ENCODE peak calls at places on chromosomes 6 and 20, in six cellular contexts. D is A549, M is neural progenitor cell, I is mucosa of descending colon, P is sigmoid colon, Q is psoas muscle. C is an unnamed sample.

GRCh38 chr6:43871933-43872332 is 101.9 kb downstream of the VEGFA start:
- DNase-seq in Q (peak), I (no peak), P (no peak), M (no peak), D (no peak), C (no peak)

GRCh38 chr20:9040874-9041524 is 27.9 kb upstream of the PLCB4 start:
- DNase-seq in M (no peak), Q (no peak), I (no peak), P (no peak), D (no peak), C (no peak)

GRCh38 chr6:14382381-14383236 is 265.0 kb downstream of the CD83 start:
- DNase-seq in I (no peak), M (peak), D (no peak), P (no peak), Q (no peak), C (no peak)

GRCh38 chr6:55569638-55570037 is 9.4 kb downstream of the HMGCLL1 start:
- DNase-seq in I (no peak), M (no peak), P (peak), Q (peak), D (no peak), C (no peak)

GRCh38 chr20:17796096-17796563 is 96.4 kb downstream of the BANF2 start:
- DNase-seq in I (no peak), D (no peak), Q (peak), P (peak), M (no peak), C (peak)

GRCh38 chr6:18216411-18216810 is 47.9 kb downstream of the DEK start:
- DNase-seq in Q (no peak), M (no peak), D (no peak), I (no peak), P (no peak), C (no peak)

GRCh38 chr6:157280153-157280552 is 43.2 kb downstream of the TMEM242 start:
- DNase-seq in M (peak), D (no peak), P (no peak), Q (no peak), I (no peak), C (no peak)

GRCh38 chr20:9375221-9375681 is 139.1 kb upstream of the LAMP5 start:
- DNase-seq in D (no peak), P (no peak), M (peak), I (no peak), Q (no peak), C (no peak)

GRCh38 chr6:96939019-96939805 is 14.7 kb downstream of the KLHL32 start:
- DNase-seq in I (no peak), Q (no peak), D (peak), M (no peak), P (no peak), C (no peak)

GRCh38 chr20:3931664-3932063 is 42.5 kb downstream of the PANK2 start:
- DNase-seq in I (no peak), P (no peak), Q (no peak), M (no peak), D (no peak), C (no peak)

GRCh38 chr6:151292974-151293373 is 53.2 kb downstream of the AKAP12 start:
- DNase-seq in M (no peak), P (no peak), Q (no peak), I (no peak), D (no peak), C (no peak)

GRCh38 chr20:1301031-1301529 is 27.9 kb downstream of the SDCBP2 start:
- DNase-seq in Q (peak), M (peak), P (peak), D (peak), I (no peak), C (no peak)

GRCh38 chr6:3390698-3391097 is 66.2 kb downstream of the SLC22A23 start:
- DNase-seq in M (no peak), Q (peak), D (peak), P (peak), I (peak), C (no peak)

GRCh38 chr6:41093729-41094128 is 21.0 kb downstream of the NFYA start:
- DNase-seq in P (no peak), D (no peak), I (no peak), M (no peak), Q (no peak), C (no peak)

GRCh38 chr6:113102761-113103160 is 754.4 kb upstream of the MARCKS start:
- DNase-seq in I (no peak), M (no peak), D (no peak), Q (no peak), P (no peak), C (no peak)

GRCh38 chr20:8129211-8129986 is 2.7 kb upstream of the PLCB1 start:
- DNase-seq in D (no peak), I (no peak), P (peak), M (no peak), Q (no peak), C (no peak)

GRCh38 chr6:135043854-135044253 is 10.8 kb downstream of the HBS1L start:
- DNase-seq in P (no peak), M (no peak), Q (no peak), I (no peak), D (no peak), C (no peak)

GRCh38 chr6:159023893-159024292 is 20.9 kb downstream of the TAGAP start:
- DNase-seq in P (no peak), D (no peak), Q (no peak), M (no peak), I (no peak), C (no peak)

GRCh38 chr20:60780388-60781025 is 471.6 kb upstream of the CDH4 start:
- DNase-seq in P (no peak), D (no peak), M (no peak), Q (no peak), I (no peak), C (no peak)

GRCh38 chr6:345747-346388 is 45.7 kb upstream of the IRF4 start:
- DNase-seq in M (no peak), Q (no peak), D (no peak), P (no peak), I (no peak), C (peak)

GRCh38 chr20:15235799-15236198 is 898.4 kb upstream of the FLRT3 start:
- DNase-seq in I (no peak), P (no peak), M (no peak), D (no peak), Q (no peak), C (no peak)

GRCh38 chr6:124393536-124393935 is 568.7 kb upstream of the RNF217 start:
- DNase-seq in I (no peak), D (no peak), Q (no peak), P (no peak), M (no peak), C (no peak)

GRCh38 chr20:23086931-23087411 is 847 bp upstream of the CD93 start:
- DNase-seq in M (no peak), I (peak), P (no peak), Q (peak), D (no peak), C (peak)

GRCh38 chr20:18533491-18533890 is 25.8 kb downstream of the SEC23B start:
- DNase-seq in M (no peak), Q (no peak), D (no peak), I (no peak), P (no peak), C (no peak)

GRCh38 chr6:168618546-168619315 is 177.7 kb downstream of the SMOC2 start:
- DNase-seq in M (no peak), I (no peak), Q (no peak), P (peak), D (no peak), C (no peak)

GRCh38 chr6:110646951-110647910 is 168.0 kb downstream of the CDK19 start:
- DNase-seq in I (no peak), Q (no peak), D (no peak), P (no peak), M (peak), C (no peak)
- H3K4me3 ChIP-seq in I (no peak), Q (no peak), D (no peak), P (no peak), M (no peak), C (no peak)

DNA sequence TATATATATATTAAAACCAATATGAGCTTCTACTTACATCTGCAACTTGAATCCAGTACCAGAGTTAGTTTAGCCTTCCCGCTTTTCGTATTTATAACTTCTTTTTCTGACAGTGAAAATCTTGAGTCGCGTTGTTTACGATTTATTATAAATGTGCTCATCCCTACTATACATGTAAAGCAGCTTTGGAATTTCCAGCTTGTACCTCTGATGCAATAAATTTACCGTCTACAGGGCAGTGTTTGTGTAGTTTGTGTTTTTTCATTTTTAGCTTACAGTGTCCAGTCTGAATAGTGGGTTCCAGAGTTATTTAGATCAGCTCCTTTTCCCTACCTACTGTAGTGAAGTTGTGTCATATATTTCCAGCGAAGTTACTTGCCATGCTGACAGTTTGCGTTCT is 66.3 kb downstream of the TIAM2 start:
- DNase-seq in I (no peak), P (no peak), D (no peak), M (no peak), Q (no peak), C (no peak)
- H3K4me3 ChIP-seq in I (no peak), P (no peak), D (no peak), M (no peak), Q (no peak), C (no peak)

GRCh38 chr6:127483399-127484055 is 24.3 kb upstream of the KIAA0408 start:
- DNase-seq in I (no peak), D (no peak), P (no peak), M (peak), Q (no peak), C (no peak)
- H3K4me3 ChIP-seq in I (no peak), D (no peak), P (no peak), M (no peak), Q (peak), C (peak)

GRCh38 chr20:38164624-38165088 is 414 bp downstream of the TGM2 start:
- DNase-seq in I (no peak), Q (no peak), D (no peak), M (no peak), P (peak), C (no peak)
- H3K4me3 ChIP-seq in I (no peak), Q (peak), D (peak), M (peak), P (peak), C (peak)

DNA sequence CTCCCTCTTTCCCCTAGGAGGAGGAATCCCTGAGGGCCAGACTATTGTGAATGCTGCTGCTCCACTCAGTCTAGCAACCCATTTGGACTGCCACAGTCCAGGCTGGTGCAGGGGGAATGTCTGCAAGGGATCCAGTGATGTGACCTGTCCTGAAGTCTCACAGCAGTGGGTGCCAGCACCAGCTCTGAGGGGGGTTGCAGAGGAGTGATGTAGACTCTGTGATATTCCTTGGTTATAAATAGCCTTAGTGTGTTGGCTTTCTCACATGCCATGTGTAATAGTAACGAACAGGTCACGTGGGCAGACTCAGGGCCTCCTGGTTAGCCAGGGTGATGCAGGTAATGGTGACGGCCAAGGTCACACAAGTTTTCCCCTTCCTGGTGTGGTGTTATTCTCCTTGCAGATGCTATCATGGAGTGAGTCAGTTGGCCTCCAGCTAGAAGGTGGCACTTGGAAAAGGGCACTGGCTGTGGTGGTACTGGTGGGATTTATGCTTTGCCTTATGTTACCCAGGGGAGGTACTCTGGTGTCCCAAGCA is 404.4 kb downstream of the UTRN start:
- DNase-seq in M (no peak), D (no peak), Q (no peak), I (no peak), P (no peak), C (no peak)
- H3K4me3 ChIP-seq in M (no peak), D (no peak), Q (no peak), I (no peak), P (no peak), C (no peak)

GRCh38 chr20:53655909-53656652 is 62.4 kb upstream of the ZNF217 start:
- DNase-seq in D (no peak), Q (no peak), M (no peak), I (no peak), P (no peak), C (no peak)

GRCh38 chr20:53656653-53657288 is 63.1 kb upstream of the ZNF217 start:
- DNase-seq in D (no peak), M (no peak), P (no peak), I (no peak), Q (no peak), C (no peak)

GRCh38 chr20:53654932-53655674 is 61.5 kb upstream of the ZNF217 start:
- DNase-seq in P (no peak), Q (no peak), M (no peak), I (no peak), D (peak), C (no peak)

GRCh38 chr20:53652859-53653520 is 59.4 kb upstream of the ZNF217 start:
- DNase-seq in M (no peak), D (no peak), I (no peak), Q (no peak), P (no peak), C (no peak)

DNA sequence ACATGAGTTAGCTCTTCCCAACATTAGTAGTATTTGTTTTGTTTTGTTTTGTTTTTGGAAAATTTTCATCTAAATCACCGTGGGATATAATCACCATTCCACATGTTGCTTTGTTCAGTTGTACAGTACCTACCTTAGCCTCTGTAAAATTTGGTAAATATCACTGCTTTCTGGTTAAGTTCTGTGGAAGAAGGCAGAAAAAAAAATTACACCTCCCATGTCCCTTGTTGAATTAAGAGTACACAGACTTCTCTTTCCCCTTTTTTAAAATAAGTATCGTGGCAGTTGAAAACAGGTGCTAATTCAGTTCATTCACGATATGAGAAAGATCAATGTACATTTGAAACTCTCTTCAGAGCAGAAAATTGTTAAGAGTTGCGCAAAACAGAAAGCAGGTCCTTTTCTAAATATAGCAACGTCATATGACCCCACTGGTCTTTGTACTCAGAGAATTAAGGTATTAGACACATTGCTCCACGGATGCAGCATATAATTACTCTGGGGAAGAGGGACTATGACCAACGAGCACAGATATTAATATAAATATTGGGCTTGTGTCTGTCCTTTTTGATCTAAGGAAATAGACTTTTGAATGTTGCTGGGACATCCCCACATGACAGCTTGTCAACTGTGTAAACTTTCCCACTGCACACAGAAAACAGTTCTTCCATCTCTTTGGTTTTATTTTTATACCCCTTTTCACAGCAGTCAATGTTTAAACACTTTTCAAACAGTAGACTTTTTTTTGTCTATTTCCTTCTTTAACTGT is 58.6 kb upstream of the ZNF217 start:
- DNase-seq in I (no peak), P (no peak), M (no peak), Q (no peak), D (peak), C (no peak)
- H3K4me3 ChIP-seq in I (no peak), P (no peak), M (no peak), Q (peak), D (no peak), C (no peak)

DNA sequence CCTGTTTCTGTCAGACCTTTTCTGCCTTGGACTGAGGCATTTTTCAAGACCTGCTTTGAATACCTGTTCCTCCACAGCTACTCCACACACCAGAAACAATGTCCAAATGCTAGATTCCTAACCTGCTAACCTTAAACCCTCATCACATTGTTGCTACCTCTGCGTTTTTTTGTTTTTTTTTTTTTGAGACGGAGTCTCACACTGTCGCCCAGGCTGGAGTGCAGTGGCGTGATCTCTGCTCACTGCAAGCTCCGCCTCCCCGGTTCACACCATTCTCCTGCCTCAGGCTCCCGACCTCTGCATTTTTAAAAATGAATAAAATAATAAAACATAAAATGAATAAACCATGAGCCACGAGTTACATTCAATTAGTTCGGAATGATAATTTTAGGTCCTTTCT is 1.2 kb downstream of the C6orf89 start:
- DNase-seq in D (no peak), P (no peak), I (no peak), M (no peak), Q (no peak), C (no peak)
- H3K4me3 ChIP-seq in D (peak), P (no peak), I (no peak), M (peak), Q (peak), C (peak)

DNA sequence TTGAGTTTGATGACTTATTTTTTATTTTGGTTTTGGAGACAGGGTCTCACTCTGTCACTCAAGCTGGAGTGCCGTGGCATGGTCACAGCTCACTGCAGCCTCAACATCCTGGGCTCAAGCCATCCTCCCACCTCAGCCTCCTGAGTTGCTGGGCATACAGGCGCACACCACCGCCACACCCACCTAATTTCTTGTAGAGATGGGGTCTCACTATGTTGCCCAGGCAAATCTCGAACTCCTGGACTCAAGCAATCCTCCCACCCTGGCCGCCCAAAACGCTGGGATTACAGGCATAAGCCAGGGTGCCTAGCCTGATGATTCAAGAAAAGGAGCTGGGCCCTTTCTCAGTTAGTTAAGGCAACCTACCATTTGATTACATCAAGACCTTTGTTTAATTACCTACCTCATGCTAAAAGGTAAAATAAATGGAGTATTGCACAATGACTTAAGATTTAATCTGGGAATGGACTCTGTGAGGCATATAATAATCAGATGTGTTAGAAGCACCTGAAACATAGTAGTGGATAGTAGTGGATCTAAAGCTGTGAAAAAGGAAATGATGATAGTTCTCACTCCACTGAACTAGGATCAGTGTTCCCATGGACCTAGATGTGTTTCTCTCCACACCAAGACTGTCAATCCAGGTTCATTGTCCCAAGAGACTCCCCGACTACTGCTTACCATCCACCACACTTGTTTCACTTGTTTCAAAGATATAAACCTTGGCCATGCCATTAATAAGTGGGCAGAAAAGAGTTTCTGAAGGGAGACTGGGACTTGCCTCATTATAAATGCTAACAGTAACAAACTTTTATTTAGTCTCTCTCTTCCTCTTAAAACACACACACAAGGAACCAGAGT is 2.1 kb downstream of the TNFRSF21 start:
- DNase-seq in P (no peak), M (no peak), I (no peak), Q (no peak), D (no peak), C (no peak)
- H3K4me3 ChIP-seq in P (no peak), M (peak), I (no peak), Q (peak), D (peak), C (peak)

DNA sequence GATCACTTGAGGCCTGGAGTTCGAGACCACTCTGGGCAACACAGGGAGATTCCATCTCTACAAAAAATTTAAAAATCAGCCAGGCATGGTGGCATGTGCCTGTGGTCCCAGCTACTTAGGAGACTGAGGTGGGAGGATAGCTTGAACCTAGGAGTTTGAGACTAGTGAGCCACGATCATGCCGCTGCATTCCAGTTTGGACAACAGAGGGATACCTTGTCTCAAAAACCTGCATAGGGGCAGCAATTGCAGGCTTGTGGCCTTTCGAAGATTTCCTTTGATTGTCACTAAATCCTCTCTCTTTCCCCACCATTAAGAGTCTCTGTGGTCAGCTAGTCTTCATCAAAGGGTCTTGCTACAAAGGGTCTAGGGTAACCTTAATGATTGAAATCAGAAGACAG is 60.3 kb downstream of the UTRN start:
- DNase-seq in Q (no peak), P (no peak), I (no peak), M (no peak), D (no peak), C (no peak)
- H3K4me3 ChIP-seq in Q (peak), P (no peak), I (no peak), M (no peak), D (no peak), C (peak)